ENCODE peak calls at places on chromosomes 5 and 9, in ten cellular contexts. Q, S, K, J, V, L, R, F, N and A are unnamed samples.

GRCh38 chr5:150656191-150657132 is 4.6 kb upstream of the MYOZ3 start:
- DNase-seq in Q (peak; percentile 81), S (peak; percentile 83), K (peak; percentile 88), J (no peak), V (peak; percentile 77), L (peak; percentile 86), R (peak; percentile 84), F (peak; percentile 73), N (no peak), A (peak; percentile 58)

GRCh38 chr9:20728493-20729220 is 44.6 kb downstream of the FOCAD start:
- DNase-seq in Q (no peak), S (peak; percentile 82), K (no peak), J (no peak), V (no peak), L (no peak), R (no peak), F (peak; percentile 34), N (no peak), A (peak; percentile 5)

GRCh38 chr5:139369181-139369580 is 13.9 kb downstream of the SLC23A1 start:
- DNase-seq in Q (no peak), S (no peak), K (no peak), J (no peak), V (no peak), L (no peak), R (no peak), F (peak; percentile 62), N (no peak), A (no peak)

GRCh38 chr9:3887798-3888495 is 362.1 kb upstream of the RFX3 start:
- DNase-seq in Q (no peak), S (no peak), K (no peak), J (no peak), V (no peak), L (no peak), R (no peak), F (no peak), N (no peak), A (no peak)

GRCh38 chr9:36144322-36145206 is 8.0 kb downstream of the GLIPR2 start:
- DNase-seq in Q (no peak), S (no peak), K (no peak), J (no peak), V (no peak), L (no peak), R (no peak), F (no peak), N (no peak), A (no peak)

GRCh38 chr9:18490591-18491370 is 16.8 kb downstream of the ADAMTSL1 start:
- DNase-seq in Q (no peak), S (no peak), K (no peak), J (no peak), V (no peak), L (no peak), R (no peak), F (peak; percentile 98), N (peak; percentile 42), A (no peak)

GRCh38 chr5:133806847-133807246 is 161.6 kb downstream of the C5orf15 start:
- DNase-seq in Q (no peak), S (no peak), K (no peak), J (no peak), V (no peak), L (no peak), R (no peak), F (no peak), N (no peak), A (no peak)

GRCh38 chr5:1507457-1507856 is 16.3 kb downstream of the LPCAT1 start:
- DNase-seq in Q (no peak), S (no peak), K (peak; percentile 54), J (no peak), V (no peak), L (no peak), R (no peak), F (no peak), N (peak; percentile 18), A (no peak)

GRCh38 chr5:2022436-2022835 is 139.7 kb upstream of the IRX4 start:
- DNase-seq in Q (no peak), S (no peak), K (no peak), J (no peak), V (no peak), L (no peak), R (no peak), F (no peak), N (no peak), A (no peak)

GRCh38 chr5:127028822-127029457 is 1.4 kb downstream of the MARCHF3 start:
- DNase-seq in Q (no peak), S (no peak), K (no peak), J (no peak), V (no peak), L (no peak), R (peak; percentile 43), F (no peak), N (peak; percentile 30), A (peak; percentile 22)

GRCh38 chr5:3104446-3105047 is 353.1 kb upstream of the IRX2 start:
- DNase-seq in Q (no peak), S (no peak), K (no peak), J (no peak), V (no peak), L (no peak), R (no peak), F (no peak), N (no peak), A (no peak)

GRCh38 chr5:93226202-93226735 is 354.8 kb downstream of the NR2F1-AS1 start:
- DNase-seq in Q (no peak), S (no peak), K (no peak), J (no peak), V (no peak), L (no peak), R (no peak), F (no peak), N (no peak), A (no peak)

GRCh38 chr5:76099286-76099702 is 16.1 kb downstream of the SV2C start:
- DNase-seq in Q (no peak), S (peak; percentile 58), K (no peak), J (no peak), V (no peak), L (no peak), R (peak; percentile 31), F (no peak), N (no peak), A (no peak)

GRCh38 chr5:55308254-55308836 is 556 bp downstream of the MTREX start:
- DNase-seq in Q (peak; percentile 46), S (peak; percentile 38), K (no peak), J (no peak), V (no peak), L (no peak), R (peak; percentile 56), F (peak; percentile 63), N (no peak), A (peak; percentile 12)

GRCh38 chr9:126804696-126805545 is at the start of gene ZBTB43:
- DNase-seq in Q (peak; percentile 98), S (peak; percentile 98), K (peak; percentile 98), J (peak; percentile 89), V (peak; percentile 98), L (peak; percentile 97), R (peak; percentile 95), F (peak; percentile 98), N (peak; percentile 96), A (peak; percentile 92)
- H3K27ac ChIP-seq in Q (peak within 1 kb of the TSS; percentile 76), S (peak within 1 kb of the TSS; percentile 84), K (peak within 1 kb of the TSS; percentile 88), J (no peak within 1 kb of the TSS), V (peak within 1 kb of the TSS; percentile 88), L (no peak within 1 kb of the TSS), R (peak within 1 kb of the TSS; percentile 50), F (peak within 1 kb of the TSS; percentile 96), N (peak within 1 kb of the TSS; percentile 86), A (peak within 1 kb of the TSS; percentile 75)

DNA sequence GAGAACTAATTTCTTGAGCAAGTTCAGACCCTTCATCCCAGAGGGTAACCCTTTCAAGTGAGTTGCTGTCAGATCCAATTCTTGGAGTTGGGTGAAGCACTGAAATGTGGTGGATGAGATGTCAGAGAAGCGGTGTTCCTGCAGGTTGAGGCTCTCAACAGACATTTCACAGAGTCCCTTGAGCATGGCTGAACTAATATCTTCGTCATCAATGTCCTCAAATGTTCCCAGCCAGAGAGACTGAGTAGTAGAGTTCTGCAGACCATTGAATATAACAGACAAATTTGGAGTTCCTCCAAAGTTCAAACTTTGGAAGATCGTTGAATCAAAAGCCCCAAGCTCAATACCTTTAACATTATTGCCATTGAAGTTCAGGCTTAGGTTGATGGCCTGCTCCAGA is 12.7 kb downstream of the CD180 start:
- DNase-seq in Q (no peak), S (no peak), K (no peak), J (no peak), V (no peak), L (no peak), R (no peak), F (no peak), N (no peak), A (no peak)
- H3K4me1 ChIP-seq in Q (no peaks in the 10 kb centered on the region), S (peaks cover 7% of the 10 kb centered on the region), K (no peaks in the 10 kb centered on the region), J (no peaks in the 10 kb centered on the region), V (no peaks in the 10 kb centered on the region), L (no peaks in the 10 kb centered on the region), R (peaks cover 27% of the 10 kb centered on the region), F (peaks cover 7% of the 10 kb centered on the region), N (peaks cover 15% of the 10 kb centered on the region), A (no peaks in the 10 kb centered on the region)

DNA sequence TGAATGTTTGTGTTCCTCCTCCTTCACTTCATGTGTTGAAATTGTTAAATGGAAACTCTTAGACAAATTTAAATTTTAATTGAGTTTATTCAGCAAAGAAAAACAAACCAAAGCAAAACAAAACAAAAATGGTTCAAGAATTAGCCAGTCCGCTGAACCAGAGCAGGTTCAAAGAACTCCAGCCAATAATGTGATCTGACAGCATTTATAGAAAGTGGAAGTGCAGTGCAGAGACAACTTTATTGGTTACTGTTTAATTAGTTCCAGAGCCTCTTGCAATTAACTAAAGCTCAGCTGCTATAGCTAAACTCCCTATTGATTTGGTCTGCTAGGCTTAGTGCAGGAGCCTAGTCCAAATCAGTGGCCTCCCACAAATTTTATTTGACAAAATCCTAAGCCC is 132.9 kb downstream of the RNF180 start:
- DNase-seq in Q (no peak), S (no peak), K (no peak), J (no peak), V (no peak), L (no peak), R (no peak), F (no peak), N (no peak), A (no peak)
- H3K27ac ChIP-seq in Q (no peak overlapping the region), S (no peak overlapping the region), K (no peak overlapping the region), J (no peak overlapping the region), V (no peak overlapping the region), L (no peak overlapping the region), R (no peak overlapping the region), F (no peak overlapping the region), N (no peak overlapping the region), A (no peak overlapping the region)

GRCh38 chr5:181245427-181246275 is 1.9 kb upstream of the RACK1 start:
- DNase-seq in Q (no peak), S (no peak), K (no peak), J (no peak), V (no peak), L (peak; percentile 47), R (peak; percentile 33), F (no peak), N (no peak), A (no peak)

GRCh38 chr5:181243020-181243520 is 636 bp downstream of the RACK1 start:
- DNase-seq in Q (no peak), S (no peak), K (peak; percentile 73), J (no peak), V (no peak), L (no peak), R (peak; percentile 43), F (peak; percentile 60), N (no peak), A (no peak)

GRCh38 chr5:181248277-181248676 is 4.6 kb upstream of the RACK1 start:
- DNase-seq in Q (no peak), S (no peak), K (no peak), J (no peak), V (no peak), L (no peak), R (no peak), F (no peak), N (no peak), A (no peak)

GRCh38 chr5:181243521-181244307 is at the start of gene RACK1:
- DNase-seq in Q (peak; percentile 83), S (peak; percentile 93), K (peak; percentile 93), J (peak; percentile 72), V (peak; percentile 88), L (peak; percentile 88), R (peak; percentile 94), F (peak; percentile 95), N (peak; percentile 90), A (peak; percentile 88)

GRCh38 chr5:181246276-181247050 is 2.8 kb upstream of the RACK1 start:
- DNase-seq in Q (peak; percentile 89), S (peak; percentile 79), K (peak; percentile 96), J (peak; percentile 84), V (peak; percentile 91), L (peak; percentile 84), R (peak; percentile 78), F (peak; percentile 97), N (peak; percentile 87), A (peak; percentile 84)
- H3K4me1 ChIP-seq in Q (peaks cover 58% of the 10 kb centered on the region), S (peaks cover 28% of the 10 kb centered on the region), K (no peaks in the 10 kb centered on the region), J (peaks cover 54% of the 10 kb centered on the region), V (peaks cover 53% of the 10 kb centered on the region), L (no peaks in the 10 kb centered on the region), R (peaks cover 59% of the 10 kb centered on the region), F (peaks cover 47% of the 10 kb centered on the region), N (peaks cover 74% of the 10 kb centered on the region), A (peaks cover 17% of the 10 kb centered on the region)